ENCODE peak calls at places on chromosomes 6 and 20, in six cellular contexts. One of them, this sample, is unnamed. For H3K4me1, the result is how much of the 10 kb centered on the place peaks cover.

GRCh38 chr20:51978081-51978501 is 175.8 kb upstream of the SALL4 start:
- DNase-seq in cardiac muscle cell: no peak
- DNase-seq in BE2C: no peak
- DNase-seq in endodermal cell: no peak
- DNase-seq in mucosa of descending colon: no peak
- DNase-seq in CD8-positive, alpha-beta T cell: no peak
- DNase-seq in this sample: no peak

GRCh38 chr6:13445005-13445743 is 42.2 kb downstream of the GFOD1 start:
- DNase-seq in cardiac muscle cell: peak
- DNase-seq in BE2C: peak
- DNase-seq in endodermal cell: peak
- DNase-seq in mucosa of descending colon: peak
- DNase-seq in CD8-positive, alpha-beta T cell: peak
- DNase-seq in this sample: peak

GRCh38 chr6:148611213-148611612 is 135.6 kb upstream of the UST start:
- DNase-seq in cardiac muscle cell: no peak
- DNase-seq in BE2C: no peak
- DNase-seq in endodermal cell: no peak
- DNase-seq in mucosa of descending colon: no peak
- DNase-seq in CD8-positive, alpha-beta T cell: no peak
- DNase-seq in this sample: peak

GRCh38 chr6:149248688-149249369 is 68.7 kb upstream of the TAB2 start:
- DNase-seq in cardiac muscle cell: peak
- DNase-seq in BE2C: no peak
- DNase-seq in endodermal cell: no peak
- DNase-seq in mucosa of descending colon: peak
- DNase-seq in CD8-positive, alpha-beta T cell: no peak
- DNase-seq in this sample: peak

GRCh38 chr6:110826236-110827129 is 11.2 kb upstream of the CDK19 start:
- DNase-seq in cardiac muscle cell: no peak
- DNase-seq in BE2C: no peak
- DNase-seq in endodermal cell: no peak
- DNase-seq in mucosa of descending colon: no peak
- DNase-seq in CD8-positive, alpha-beta T cell: no peak
- DNase-seq in this sample: no peak

GRCh38 chr6:139062921-139063320 is 34.4 kb downstream of the ABRACL start:
- DNase-seq in cardiac muscle cell: no peak
- DNase-seq in BE2C: no peak
- DNase-seq in endodermal cell: no peak
- DNase-seq in mucosa of descending colon: no peak
- DNase-seq in CD8-positive, alpha-beta T cell: no peak
- DNase-seq in this sample: no peak

GRCh38 chr20:20085812-20086211 is 33.5 kb downstream of the CFAP61 start:
- DNase-seq in cardiac muscle cell: no peak
- DNase-seq in BE2C: no peak
- DNase-seq in endodermal cell: no peak
- DNase-seq in mucosa of descending colon: no peak
- DNase-seq in CD8-positive, alpha-beta T cell: no peak
- DNase-seq in this sample: no peak

GRCh38 chr20:43682446-43682845 is 15.5 kb downstream of the MYBL2 start:
- DNase-seq in cardiac muscle cell: no peak
- DNase-seq in BE2C: no peak
- DNase-seq in endodermal cell: no peak
- DNase-seq in mucosa of descending colon: no peak
- DNase-seq in CD8-positive, alpha-beta T cell: no peak
- DNase-seq in this sample: no peak

GRCh38 chr6:158621694-158622544 is 22.6 kb downstream of the DYNLT1 start:
- DNase-seq in cardiac muscle cell: no peak
- DNase-seq in BE2C: peak
- DNase-seq in endodermal cell: no peak
- DNase-seq in mucosa of descending colon: no peak
- DNase-seq in CD8-positive, alpha-beta T cell: no peak
- DNase-seq in this sample: peak

GRCh38 chr20:3933126-3933684 is 44.0 kb downstream of the PANK2 start:
- DNase-seq in cardiac muscle cell: no peak
- DNase-seq in BE2C: no peak
- DNase-seq in endodermal cell: no peak
- DNase-seq in mucosa of descending colon: no peak
- DNase-seq in CD8-positive, alpha-beta T cell: no peak
- DNase-seq in this sample: no peak

GRCh38 chr6:147154454-147154853 is 49.8 kb upstream of the STXBP5 start:
- DNase-seq in cardiac muscle cell: no peak
- DNase-seq in BE2C: no peak
- DNase-seq in endodermal cell: no peak
- DNase-seq in mucosa of descending colon: peak
- DNase-seq in CD8-positive, alpha-beta T cell: no peak
- DNase-seq in this sample: no peak

GRCh38 chr20:4480104-4480503 is 241.6 kb upstream of the PRND start:
- DNase-seq in cardiac muscle cell: no peak
- DNase-seq in BE2C: no peak
- DNase-seq in endodermal cell: no peak
- DNase-seq in mucosa of descending colon: no peak
- DNase-seq in CD8-positive, alpha-beta T cell: no peak
- DNase-seq in this sample: no peak

GRCh38 chr20:52941803-52942202 is 30.4 kb upstream of the TSHZ2 start:
- DNase-seq in cardiac muscle cell: no peak
- DNase-seq in BE2C: no peak
- DNase-seq in endodermal cell: no peak
- DNase-seq in mucosa of descending colon: no peak
- DNase-seq in CD8-positive, alpha-beta T cell: no peak
- DNase-seq in this sample: no peak

GRCh38 chr6:149766156-149766768 is 16.7 kb downstream of the PCMT1 start:
- DNase-seq in cardiac muscle cell: no peak
- DNase-seq in BE2C: no peak
- DNase-seq in endodermal cell: no peak
- DNase-seq in mucosa of descending colon: no peak
- DNase-seq in CD8-positive, alpha-beta T cell: no peak
- DNase-seq in this sample: peak

GRCh38 chr6:106658469-106658868 is 29.1 kb downstream of the QRSL1 start:
- DNase-seq in cardiac muscle cell: no peak
- DNase-seq in BE2C: no peak
- DNase-seq in endodermal cell: no peak
- DNase-seq in mucosa of descending colon: no peak
- DNase-seq in CD8-positive, alpha-beta T cell: no peak
- DNase-seq in this sample: no peak

GRCh38 chr6:116767715-116768114 is 2.2 kb upstream of the FAM162B start:
- DNase-seq in cardiac muscle cell: no peak
- DNase-seq in BE2C: no peak
- DNase-seq in endodermal cell: no peak
- DNase-seq in mucosa of descending colon: no peak
- DNase-seq in CD8-positive, alpha-beta T cell: no peak
- DNase-seq in this sample: no peak

GRCh38 chr6:9914951-9915350 is 499.9 kb downstream of the TFAP2A start:
- DNase-seq in cardiac muscle cell: no peak
- DNase-seq in BE2C: no peak
- DNase-seq in endodermal cell: no peak
- DNase-seq in mucosa of descending colon: no peak
- DNase-seq in CD8-positive, alpha-beta T cell: no peak
- DNase-seq in this sample: no peak

GRCh38 chr20:41145317-41145716 is 8.0 kb downstream of the PLCG1 start:
- DNase-seq in cardiac muscle cell: no peak
- DNase-seq in BE2C: no peak
- DNase-seq in endodermal cell: no peak
- DNase-seq in mucosa of descending colon: no peak
- DNase-seq in CD8-positive, alpha-beta T cell: no peak
- DNase-seq in this sample: no peak

GRCh38 chr20:35329435-35330139 is 37.4 kb upstream of the FAM83C start:
- DNase-seq in cardiac muscle cell: peak
- DNase-seq in BE2C: peak
- DNase-seq in endodermal cell: peak
- DNase-seq in mucosa of descending colon: peak
- DNase-seq in CD8-positive, alpha-beta T cell: no peak
- DNase-seq in this sample: peak

GRCh38 chr6:33702345-33702977 is 9.0 kb downstream of the UQCC2 start:
- DNase-seq in cardiac muscle cell: peak
- DNase-seq in BE2C: peak
- DNase-seq in endodermal cell: peak
- DNase-seq in mucosa of descending colon: no peak
- DNase-seq in CD8-positive, alpha-beta T cell: no peak
- DNase-seq in this sample: no peak

GRCh38 chr6:116393430-116393829 is 22.7 kb downstream of the DSE start:
- DNase-seq in cardiac muscle cell: no peak
- DNase-seq in BE2C: no peak
- DNase-seq in endodermal cell: no peak
- DNase-seq in mucosa of descending colon: no peak
- DNase-seq in CD8-positive, alpha-beta T cell: no peak
- DNase-seq in this sample: no peak

GRCh38 chr20:11302436-11302835 is 615.3 kb upstream of the BTBD3 start:
- DNase-seq in cardiac muscle cell: no peak
- DNase-seq in BE2C: no peak
- DNase-seq in endodermal cell: no peak
- DNase-seq in mucosa of descending colon: no peak
- DNase-seq in CD8-positive, alpha-beta T cell: no peak
- DNase-seq in this sample: no peak

GRCh38 chr20:1325173-1326030 is 3.5 kb downstream of the SDCBP2 start:
- DNase-seq in cardiac muscle cell: peak
- DNase-seq in BE2C: peak
- DNase-seq in endodermal cell: peak
- DNase-seq in mucosa of descending colon: peak
- DNase-seq in CD8-positive, alpha-beta T cell: peak
- DNase-seq in this sample: peak

GRCh38 chr6:112289039-112289566 is 34.7 kb upstream of the LAMA4 start:
- DNase-seq in cardiac muscle cell: peak
- DNase-seq in BE2C: no peak
- DNase-seq in endodermal cell: no peak
- DNase-seq in mucosa of descending colon: peak
- DNase-seq in CD8-positive, alpha-beta T cell: no peak
- DNase-seq in this sample: peak

GRCh38 chr6:135884136-135884535 is 32.6 kb downstream of the PDE7B start:
- DNase-seq in cardiac muscle cell: no peak
- DNase-seq in BE2C: no peak
- DNase-seq in endodermal cell: no peak
- DNase-seq in mucosa of descending colon: no peak
- DNase-seq in CD8-positive, alpha-beta T cell: no peak
- DNase-seq in this sample: no peak
- H3K4me1 ChIP-seq in cardiac muscle cell: under half
- H3K4me1 ChIP-seq in BE2C: under half
- H3K4me1 ChIP-seq in endodermal cell: under half
- H3K4me1 ChIP-seq in mucosa of descending colon: under half
- H3K4me1 ChIP-seq in CD8-positive, alpha-beta T cell: under half
- H3K4me1 ChIP-seq in this sample: under half

GRCh38 chr20:58903636-58904035 is 51.1 kb downstream of the GNAS start:
- DNase-seq in cardiac muscle cell: no peak
- DNase-seq in BE2C: no peak
- DNase-seq in endodermal cell: no peak
- DNase-seq in mucosa of descending colon: no peak
- DNase-seq in CD8-positive, alpha-beta T cell: no peak
- DNase-seq in this sample: no peak
- H3K4me1 ChIP-seq in cardiac muscle cell: half or more
- H3K4me1 ChIP-seq in BE2C: under half
- H3K4me1 ChIP-seq in endodermal cell: under half
- H3K4me1 ChIP-seq in mucosa of descending colon: under half
- H3K4me1 ChIP-seq in CD8-positive, alpha-beta T cell: under half
- H3K4me1 ChIP-seq in this sample: under half

GRCh38 chr6:156809034-156809433 is 31.9 kb downstream of the ARID1B start:
- DNase-seq in cardiac muscle cell: no peak
- DNase-seq in BE2C: peak
- DNase-seq in endodermal cell: peak
- DNase-seq in mucosa of descending colon: no peak
- DNase-seq in CD8-positive, alpha-beta T cell: no peak
- DNase-seq in this sample: no peak

GRCh38 chr6:156807028-156807427 is 29.9 kb downstream of the ARID1B start:
- DNase-seq in cardiac muscle cell: no peak
- DNase-seq in BE2C: peak
- DNase-seq in endodermal cell: no peak
- DNase-seq in mucosa of descending colon: no peak
- DNase-seq in CD8-positive, alpha-beta T cell: no peak
- DNase-seq in this sample: no peak

GRCh38 chr6:156807795-156808194 is 30.6 kb downstream of the ARID1B start:
- DNase-seq in cardiac muscle cell: no peak
- DNase-seq in BE2C: no peak
- DNase-seq in endodermal cell: peak
- DNase-seq in mucosa of descending colon: no peak
- DNase-seq in CD8-positive, alpha-beta T cell: no peak
- DNase-seq in this sample: no peak

GRCh38 chr6:156808287-156808686 is 31.1 kb downstream of the ARID1B start:
- DNase-seq in cardiac muscle cell: peak
- DNase-seq in BE2C: peak
- DNase-seq in endodermal cell: peak
- DNase-seq in mucosa of descending colon: no peak
- DNase-seq in CD8-positive, alpha-beta T cell: no peak
- DNase-seq in this sample: no peak

DNA sequence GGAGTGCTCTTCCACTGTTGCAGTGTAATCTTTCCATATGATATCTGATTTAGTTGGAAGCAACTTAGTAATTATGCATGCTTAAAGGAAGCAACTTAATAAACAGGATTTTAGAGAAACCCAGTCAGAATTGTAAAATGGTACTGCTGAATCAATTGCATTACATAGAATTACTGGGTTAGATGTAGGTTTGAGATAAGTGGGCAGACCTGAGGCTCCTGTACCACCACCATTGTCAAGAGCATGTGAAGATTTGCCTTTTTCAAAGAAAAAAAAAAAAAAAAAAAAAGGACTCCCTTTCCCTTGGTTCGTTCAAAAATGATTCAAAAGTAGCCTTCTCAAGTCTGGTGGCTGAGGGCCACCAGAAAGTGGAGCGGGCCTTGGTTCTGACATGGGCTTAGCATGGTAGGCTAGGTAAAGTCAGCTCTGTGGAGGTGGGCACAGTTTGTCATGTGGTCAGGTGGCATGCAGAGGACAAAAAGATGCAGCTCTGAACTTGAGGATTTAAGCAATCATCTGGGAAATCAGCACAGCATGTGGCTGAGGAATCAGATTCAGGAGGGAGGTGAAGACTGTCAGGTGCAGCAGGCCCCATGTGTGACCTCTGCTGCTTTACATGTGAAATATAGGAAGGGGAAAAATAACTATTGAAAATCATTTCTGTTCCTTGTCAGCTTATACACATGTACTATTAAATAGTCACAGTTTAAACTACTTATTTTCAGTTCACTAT is 32.4 kb downstream of the ARID1B start:
- DNase-seq in cardiac muscle cell: no peak
- DNase-seq in BE2C: no peak
- DNase-seq in endodermal cell: no peak
- DNase-seq in mucosa of descending colon: no peak
- DNase-seq in CD8-positive, alpha-beta T cell: no peak
- DNase-seq in this sample: no peak
- H3K4me1 ChIP-seq in cardiac muscle cell: under half
- H3K4me1 ChIP-seq in BE2C: under half
- H3K4me1 ChIP-seq in endodermal cell: under half
- H3K4me1 ChIP-seq in mucosa of descending colon: under half
- H3K4me1 ChIP-seq in CD8-positive, alpha-beta T cell: half or more
- H3K4me1 ChIP-seq in this sample: under half

DNA sequence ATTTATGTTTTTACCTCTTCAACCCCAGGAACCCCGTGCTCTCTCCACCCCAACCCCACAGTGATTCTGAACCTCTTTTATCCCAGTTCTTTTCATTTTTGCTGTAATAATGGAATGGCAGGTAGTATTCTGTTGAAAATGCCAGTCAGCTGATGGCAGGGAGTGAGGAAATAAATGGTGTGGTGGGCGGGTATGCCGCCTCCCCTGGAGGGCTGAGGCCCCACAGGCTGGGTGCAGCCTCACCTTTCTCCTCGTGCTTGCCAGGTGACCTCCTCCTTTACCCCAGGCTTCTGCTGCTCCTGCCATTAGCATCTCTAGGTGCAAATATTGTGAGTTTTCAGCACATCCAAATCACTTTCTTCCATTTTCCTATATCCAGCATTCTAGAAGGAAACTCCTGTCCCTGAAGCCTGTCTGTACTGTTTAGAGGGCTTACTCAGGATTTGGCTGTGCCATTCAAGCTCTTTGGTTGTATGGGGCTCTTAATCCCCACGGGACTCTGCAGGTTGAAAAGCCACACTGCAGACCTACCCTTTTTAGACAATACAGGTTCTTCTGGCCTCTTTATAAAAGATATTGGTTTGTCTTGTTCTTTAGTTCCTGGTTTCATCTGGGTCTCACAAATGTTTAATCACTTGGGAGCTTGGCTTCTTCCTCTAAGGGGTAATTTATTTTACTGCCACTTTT is 201.8 kb downstream of the JARID2 start:
- DNase-seq in cardiac muscle cell: no peak
- DNase-seq in BE2C: no peak
- DNase-seq in endodermal cell: peak
- DNase-seq in mucosa of descending colon: no peak
- DNase-seq in CD8-positive, alpha-beta T cell: no peak
- DNase-seq in this sample: no peak
- H3K4me1 ChIP-seq in cardiac muscle cell: under half
- H3K4me1 ChIP-seq in BE2C: under half
- H3K4me1 ChIP-seq in endodermal cell: under half
- H3K4me1 ChIP-seq in mucosa of descending colon: under half
- H3K4me1 ChIP-seq in CD8-positive, alpha-beta T cell: under half
- H3K4me1 ChIP-seq in this sample: under half

This sample was measured in colonic mucosa.